ENCODE peak calls at places on chromosomes 5 and 9, in four cellular contexts. O is uterus, P is gastrocnemius medialis, T is fibroblast of gingiva. I is an unnamed sample.

GRCh38 chr5:61878471-61878870 is 427.5 kb upstream of the KIF2A start:
- DNase-seq in O (no peak), P (no peak), T (no peak), I (no peak)

GRCh38 chr9:124000784-124001444 is 10.7 kb upstream of the LHX2 start:
- DNase-seq in O (no peak), P (no peak), T (no peak), I (no peak)

GRCh38 chr9:87884578-87885459 is 2.1 kb downstream of the SPATA31E1 start:
- DNase-seq in O (no peak), P (no peak), T (no peak), I (no peak)

GRCh38 chr9:89919171-89919681 is 314.4 kb downstream of the GADD45G start:
- DNase-seq in O (no peak), P (peak), T (no peak), I (no peak)

GRCh38 chr5:16733597-16733996 is 116.8 kb upstream of the RETREG1 start:
- DNase-seq in O (no peak), P (no peak), T (no peak), I (peak)

GRCh38 chr5:42495908-42496307 is 72.7 kb downstream of the GHR start:
- DNase-seq in O (no peak), P (peak), T (peak), I (no peak)

GRCh38 chr5:35828092-35828598 is 28.5 kb upstream of the IL7R start:
- DNase-seq in O (no peak), P (no peak), T (no peak), I (no peak)

GRCh38 chr5:23025604-23026003 is 172.5 kb upstream of the CDH12 start:
- DNase-seq in O (no peak), P (no peak), T (no peak), I (no peak)

GRCh38 chr9:101848485-101848919 is 110.1 kb upstream of the GRIN3A start:
- DNase-seq in O (no peak), P (no peak), T (peak), I (no peak)

GRCh38 chr5:136191304-136192014 is 1.5 kb downstream of the SMIM32 start:
- DNase-seq in O (no peak), P (no peak), T (peak), I (no peak)

GRCh38 chr9:82117025-82117424 is 128.5 kb downstream of the SPATA31D1 start:
- DNase-seq in O (no peak), P (no peak), T (peak), I (peak)

GRCh38 chr5:157516626-157517325 is 56.8 kb downstream of the NIPAL4 start:
- DNase-seq in O (peak), P (peak), T (peak), I (peak)

GRCh38 chr5:79512692-79513518 is 1.0 kb downstream of the HOMER1 start:
- DNase-seq in O (no peak), P (peak), T (no peak), I (no peak)

GRCh38 chr9:108671156-108671555 is 184.6 kb downstream of the ACTL7B start:
- DNase-seq in O (no peak), P (no peak), T (peak), I (no peak)

GRCh38 chr9:23615569-23615968 is 210.5 kb downstream of the ELAVL2 start:
- DNase-seq in O (no peak), P (no peak), T (no peak), I (no peak)

GRCh38 chr9:106929471-106930198 is 66.7 kb downstream of the ZNF462 start:
- DNase-seq in O (no peak), P (no peak), T (no peak), I (no peak)

GRCh38 chr5:144368556-144368955 is 197.9 kb downstream of the KCTD16 start:
- DNase-seq in O (no peak), P (no peak), T (peak), I (no peak)

GRCh38 chr9:116435706-116436105 is 251.4 kb upstream of the TRIM32 start:
- DNase-seq in O (no peak), P (no peak), T (no peak), I (no peak)

GRCh38 chr5:34658023-34658422 is 1.9 kb downstream of the RAI14 start:
- DNase-seq in O (no peak), P (no peak), T (no peak), I (no peak)

GRCh38 chr5:175800656-175801081 is 70.7 kb upstream of the CPLX2 start:
- DNase-seq in O (no peak), P (no peak), T (peak), I (no peak)

GRCh38 chr5:20678814-20679298 is 690.9 kb upstream of the CDH18 start:
- DNase-seq in O (no peak), P (no peak), T (peak), I (no peak)

I was measured in C1 segment of cervical spinal cord.